ENCODE peak calls at places on chromosomes 13 and 19, in ten cellular contexts. P is effector CD8-positive, alpha-beta T cell; X is substantia nigra; I is testis; T is AG10803; L is AG04449; U is ELR; M is smooth muscle cell of the brain vasculature; Q is lung microvascular endothelial cell; O is stimulated activated CD4-positive, alpha-beta T cell treated with anti-CD3 and anti-CD28 coated beads, Interleukin-4, amount 100 ng/mL, for 1 hour. G is an unnamed sample.

GRCh38 chr13:34926513-34926912 is 15.6 kb upstream of the NBEA start:
- DNase-seq in I (no peak), X (no peak), U (peak), O (no peak), P (no peak), L (no peak), Q (peak), T (peak), M (peak), G (peak)

GRCh38 chr19:51317968-51318367 is 6.5 kb downstream of the IGLON5 start:
- DNase-seq in O (no peak), X (no peak), Q (no peak), L (no peak), P (no peak), M (no peak), U (no peak), I (no peak), T (no peak), G (no peak)

GRCh38 chr19:6471076-6471475 is 7.0 kb downstream of the CRB3 start:
- DNase-seq in L (no peak), Q (no peak), P (no peak), O (no peak), M (no peak), X (no peak), U (no peak), T (no peak), I (no peak), G (no peak)

GRCh38 chr19:16394681-16395375 is 70.2 kb downstream of the KLF2 start:
- DNase-seq in X (no peak), M (no peak), L (no peak), Q (no peak), I (no peak), O (no peak), T (peak), U (no peak), P (no peak), G (no peak)

GRCh38 chr13:79287994-79288795 is 117.9 kb downstream of the RBM26 start:
- DNase-seq in P (no peak), L (no peak), M (no peak), I (no peak), Q (no peak), U (no peak), X (no peak), O (no peak), T (no peak), G (no peak)

GRCh38 chr13:44049546-44049945 is 169.8 kb downstream of the LACC1 start:
- DNase-seq in T (no peak), U (no peak), P (no peak), X (no peak), I (no peak), M (no peak), O (no peak), Q (no peak), L (no peak), G (no peak)

GRCh38 chr19:46270521-46271256 is 26.2 kb upstream of the HIF3A start:
- DNase-seq in Q (no peak), P (no peak), X (no peak), M (no peak), T (no peak), I (no peak), U (no peak), O (no peak), L (no peak), G (no peak)

GRCh38 chr13:29435125-29435911 is 160.2 kb downstream of the SLC7A1 start:
- DNase-seq in U (peak), M (no peak), L (peak), Q (no peak), O (no peak), I (no peak), X (no peak), T (peak), P (no peak), G (peak)

GRCh38 chr13:36323951-36324566 is 22.1 kb downstream of the SPART start:
- DNase-seq in P (no peak), T (peak), U (peak), M (no peak), L (no peak), I (no peak), Q (no peak), O (no peak), X (no peak), G (peak)

GRCh38 chr19:50794074-50794777 is 4.0 kb downstream of the ACP4 start:
- DNase-seq in T (no peak), M (no peak), O (peak), P (no peak), I (no peak), Q (no peak), L (no peak), U (peak), X (no peak), G (no peak)

GRCh38 chr13:62702502-62702901 is 1286.9 kb upstream of the PCDH20 start:
- DNase-seq in X (no peak), U (no peak), Q (no peak), O (no peak), L (no peak), T (no peak), M (no peak), I (no peak), P (no peak), G (no peak)

G was measured in A172.